ENCODE peak calls at places on chromosomes 12 and 14, in six cellular contexts. R is mesothelial cell of epicardium; K is fibroblast of the aortic adventitia; M is stimulated activated CD8-positive, alpha-beta memory T cell treated with anti-CD3 and anti-CD28 coated beads, Interleukin-15, amount 100 ng/mL, for 24 hours; Y is nucleus accumbens; I is ascending aorta. W is an unnamed sample.

GRCh38 chr12:7951671-7952070 is 15.7 kb upstream of the SLC2A3 start:
- DNase-seq in R (no peak), K (no peak), M (no peak), Y (no peak), I (no peak), W (peak)

GRCh38 chr12:98354520-98354919 is 160.9 kb upstream of the TMPO start:
- DNase-seq in R (no peak), K (no peak), M (no peak), Y (no peak), I (no peak), W (no peak)

GRCh38 chr14:63212776-63213500 is 8.7 kb downstream of the RHOJ start:
- DNase-seq in R (no peak), K (no peak), M (no peak), Y (no peak), I (no peak), W (no peak)

GRCh38 chr14:22807432-22808087 is 7.7 kb downstream of the SLC7A7 start:
- DNase-seq in R (no peak), K (no peak), M (no peak), Y (no peak), I (no peak), W (no peak)

GRCh38 chr14:95345032-95345431 is 25.3 kb upstream of the CLMN start:
- DNase-seq in R (no peak), K (no peak), M (no peak), Y (no peak), I (no peak), W (no peak)

GRCh38 chr14:37864861-37865718 is 269.7 kb downstream of the TTC6 start:
- DNase-seq in R (no peak), K (peak), M (no peak), Y (no peak), I (no peak), W (peak)

GRCh38 chr12:4960547-4960946 is 50.8 kb downstream of the KCNA1 start:
- DNase-seq in R (no peak), K (no peak), M (no peak), Y (no peak), I (no peak), W (no peak)

GRCh38 chr14:52473557-52473956 is 78.7 kb downstream of the TXNDC16 start:
- DNase-seq in R (no peak), K (peak), M (no peak), Y (no peak), I (no peak), W (peak)

GRCh38 chr12:115511305-115511704 is 766.2 kb downstream of the MED13L start:
- DNase-seq in R (no peak), K (no peak), M (no peak), Y (no peak), I (no peak), W (no peak)

GRCh38 chr12:106428379-106428778 is 70.8 kb downstream of the POLR3B start:
- DNase-seq in R (no peak), K (peak), M (no peak), Y (no peak), I (no peak), W (peak)

GRCh38 chr12:130104596-130105253 is 57.5 kb upstream of the FZD10 start:
- DNase-seq in R (peak), K (no peak), M (no peak), Y (no peak), I (no peak), W (no peak)

GRCh38 chr12:106248849-106249371 is 1.1 kb upstream of the CKAP4 start:
- DNase-seq in R (no peak), K (peak), M (no peak), Y (no peak), I (no peak), W (peak)

GRCh38 chr12:26651566-26652188 is 181.3 kb downstream of the ITPR2 start:
- DNase-seq in R (peak), K (peak), M (peak), Y (no peak), I (no peak), W (peak)